ENCODE peak calls at places on chromosomes 7 and 10, in four cellular contexts. R is astrocyte, S is trophoblast cell, F is fibroblast of lung. U is an unnamed sample.

GRCh38 chr10:55628260-55628701 is 732.8 kb downstream of the ZWINT start:
- DNase-seq in R (no peak), S (no peak), F (peak; percentile 12), U (no peak)

GRCh38 chr7:2956076-2956475 is 87.6 kb downstream of the CARD11 start:
- DNase-seq in R (no peak), S (no peak), F (no peak), U (no peak)

GRCh38 chr7:81719865-81720264 is 50.0 kb downstream of the HGF start:
- DNase-seq in R (no peak), S (no peak), F (peak; percentile 37), U (no peak)

GRCh38 chr10:21989453-21990154 is 13.9 kb downstream of the DNAJC1 start:
- DNase-seq in R (peak; percentile 50), S (peak; percentile 64), F (peak; percentile 63), U (peak; percentile 76)

GRCh38 chr10:124545346-124545745 is 83.7 kb downstream of the LHPP start:
- DNase-seq in R (no peak), S (no peak), F (no peak), U (peak; percentile 91)

GRCh38 chr7:106419455-106420182 is 134.8 kb upstream of the NAMPT start:
- DNase-seq in R (no peak), S (no peak), F (no peak), U (no peak)

GRCh38 chr10:49359349-49360231 is 36.3 kb downstream of the DRGX start:
- DNase-seq in R (no peak), S (no peak), F (peak; percentile 2), U (no peak)

GRCh38 chr10:106992064-106992463 is 172.4 kb downstream of the SORCS1 start:
- DNase-seq in R (no peak), S (peak; percentile 4), F (no peak), U (no peak)

GRCh38 chr7:79495544-79496272 is 42.2 kb upstream of the MAGI2 start:
- DNase-seq in R (peak; percentile 79), S (peak; percentile 69), F (peak; percentile 68), U (no peak)

GRCh38 chr10:120987359-120987758 is 136.2 kb downstream of the WDR11 start:
- DNase-seq in R (no peak), S (no peak), F (no peak), U (no peak)

GRCh38 chr10:120989996-120990395 is 138.8 kb downstream of the WDR11 start:
- DNase-seq in R (no peak), S (no peak), F (no peak), U (no peak)

GRCh38 chr10:120989279-120989678 is 138.1 kb downstream of the WDR11 start:
- DNase-seq in R (no peak), S (no peak), F (no peak), U (no peak)

GRCh38 chr10:120990831-120991230 is 139.7 kb downstream of the WDR11 start:
- DNase-seq in R (no peak), S (no peak), F (no peak), U (no peak)

DNA sequence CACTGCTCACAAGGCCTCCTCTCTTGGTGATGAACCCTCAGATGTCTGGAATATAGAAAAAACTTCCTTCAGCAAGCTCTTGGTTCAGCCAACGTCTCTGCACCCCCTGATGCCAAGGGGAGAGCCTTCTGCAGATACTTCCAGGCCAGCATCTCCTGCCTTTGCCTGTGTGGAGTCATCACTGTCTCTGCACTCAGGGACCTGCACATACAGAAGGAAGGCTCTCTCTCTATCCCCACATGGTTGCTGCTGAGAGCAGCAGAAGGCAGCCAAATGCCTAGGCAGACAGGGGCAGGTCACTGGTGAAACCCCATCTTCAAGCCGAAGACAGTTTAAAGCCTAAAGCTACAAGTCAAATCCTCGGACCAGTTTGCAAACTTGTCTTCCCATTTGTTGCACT is 137.6 kb downstream of the WDR11 start:
- DNase-seq in R (no peak), S (no peak), F (no peak), U (no peak)
- H3K9me3 ChIP-seq in R (peaks cover 9% of the 10 kb centered on the region), S (peaks cover 10% of the 10 kb centered on the region), F (no peaks in the 10 kb centered on the region), U (no peaks in the 10 kb centered on the region)

GRCh38 chr10:78313047-78313381 is 279.4 kb downstream of the RPS24 start:
- DNase-seq in R (no peak), S (no peak), F (no peak), U (no peak)
- H3K27ac ChIP-seq in R (no peak overlapping the region), S (peak overlapping the region; percentile 81), F (no peak overlapping the region), U (no peak overlapping the region)

DNA sequence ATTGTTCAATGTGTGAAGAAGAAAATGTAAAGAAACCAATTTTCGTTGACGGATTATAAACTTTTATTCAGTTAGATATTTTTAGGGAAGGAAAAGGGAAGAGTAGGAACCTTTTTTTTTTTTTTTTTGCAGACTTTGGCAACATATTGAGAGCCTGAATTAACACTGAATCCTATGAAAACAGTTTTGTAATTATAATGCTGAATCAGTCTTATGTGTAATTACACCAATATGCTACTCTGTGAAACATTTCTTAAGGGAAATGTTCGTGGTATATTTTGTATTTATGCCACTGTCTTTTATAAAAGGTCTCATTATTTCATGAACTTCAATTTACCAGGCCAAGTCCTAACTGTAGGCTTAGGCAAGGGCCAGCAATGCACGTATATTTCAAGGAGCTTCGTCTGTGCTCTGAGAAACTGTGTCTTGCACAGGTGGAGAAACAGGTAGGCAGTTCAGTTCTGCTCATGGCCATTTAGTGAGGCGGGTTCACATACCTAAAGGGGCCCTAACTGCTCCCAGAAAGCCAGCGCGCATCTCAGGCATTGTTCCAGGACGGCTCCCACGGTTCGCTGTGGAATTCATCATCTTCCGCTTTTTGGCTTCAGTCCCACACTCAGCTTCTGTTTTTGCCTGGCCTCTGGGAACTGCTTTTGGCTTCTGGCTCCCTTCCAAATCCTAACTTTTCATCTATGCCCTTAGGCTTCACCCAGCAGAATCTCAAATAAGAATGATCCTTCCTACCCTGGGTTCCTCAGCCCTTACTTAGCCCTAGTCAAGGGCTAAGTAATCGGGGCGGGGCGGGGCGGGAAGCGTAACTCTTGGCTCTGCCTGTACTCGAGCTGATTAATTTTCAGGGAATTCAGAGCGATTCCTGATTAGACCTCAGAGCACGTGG is 106.0 kb downstream of the ST8SIA6 start:
- DNase-seq in R (peak; percentile 90), S (peak; percentile 75), F (peak; percentile 87), U (no peak)
- H2AFZ ChIP-seq in R (peak overlapping the region; percentile 65), S (no peak overlapping the region), F (peak overlapping the region; percentile 75), U (no peak overlapping the region)

DNA sequence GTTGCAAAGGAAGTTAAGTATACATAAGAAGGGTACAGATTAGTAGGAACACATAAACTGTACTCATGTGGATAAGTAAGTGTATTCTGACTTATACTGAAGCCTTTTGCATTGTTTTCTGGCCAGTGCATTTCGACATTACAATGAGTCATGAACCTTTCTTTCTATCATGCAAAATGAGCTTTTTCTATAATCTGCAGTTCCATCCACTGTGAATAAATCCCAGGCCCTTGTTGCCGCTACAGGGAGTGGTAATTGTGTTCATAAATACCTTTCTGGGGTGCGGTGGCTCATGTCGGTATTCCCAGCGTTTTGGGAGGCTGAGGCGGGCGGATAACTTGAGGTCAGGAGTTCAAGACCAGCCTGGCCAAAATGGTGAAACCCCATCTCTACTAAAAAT is 858.3 kb downstream of the GRM8 start:
- DNase-seq in R (no peak), S (no peak), F (no peak), U (no peak)
- H3K9me3 ChIP-seq in R (no peaks in the 10 kb centered on the region), S (no peaks in the 10 kb centered on the region), F (no peaks in the 10 kb centered on the region), U (peaks cover 39% of the 10 kb centered on the region)

GRCh38 chr10:131532291-131532690 is 220.8 kb upstream of the TCERG1L start:
- DNase-seq in R (no peak), S (no peak), F (no peak), U (no peak)
- H3K27ac ChIP-seq in R (no peak overlapping the region), S (no peak overlapping the region), F (no peak overlapping the region), U (no peak overlapping the region)

GRCh38 chr10:42850931-42851330 is 68.3 kb downstream of the BMS1 start:
- DNase-seq in R (no peak), S (peak; percentile 93), F (no peak), U (no peak)
- H2AFZ ChIP-seq in R (no peak overlapping the region), S (no peak overlapping the region), F (no peak overlapping the region), U (no peak overlapping the region)

U was measured in Karpas-422.